ENCODE peak calls at places on chromosomes 6 and 20, in eight cellular contexts. V, X, K, T, Z, H, C and N are unnamed samples. For H3K9me3 and H3K36me3, the result is how much of the 10 kb centered on the place peaks cover.

GRCh38 chr20:8853805-8854338 is 215.0 kb upstream of the PLCB4 start:
- DNase-seq in C (peak), H (no peak), Z (no peak), V (peak), X (peak), K (peak), T (no peak), N (peak)

GRCh38 chr6:131182991-131183425 is 47.7 kb downstream of the AKAP7 start:
- DNase-seq in C (peak), X (peak), K (peak), V (no peak), Z (no peak), H (no peak), T (no peak), N (peak)

GRCh38 chr6:47512872-47513271 is 35.3 kb downstream of the CD2AP start:
- DNase-seq in X (no peak), C (no peak), T (no peak), K (no peak), V (no peak), H (no peak), Z (no peak), N (no peak)

GRCh38 chr20:50048420-50049166 is 64.4 kb downstream of the UBE2V1 start:
- DNase-seq in H (peak), X (no peak), Z (no peak), V (no peak), K (no peak), C (no peak), T (no peak), N (peak)

GRCh38 chr6:54598787-54599309 is 247.7 kb upstream of the FAM83B start:
- DNase-seq in T (no peak), V (no peak), Z (no peak), X (peak), C (no peak), K (peak), H (no peak), N (peak)

GRCh38 chr20:54343073-54343472 is 132.3 kb upstream of the DOK5 start:
- DNase-seq in C (no peak), Z (no peak), V (no peak), T (no peak), X (no peak), H (no peak), K (no peak), N (no peak)

GRCh38 chr20:25148181-25148981 is 47.1 kb upstream of the ENTPD6 start:
- DNase-seq in Z (peak), T (peak), K (peak), H (peak), C (peak), X (peak), V (no peak), N (peak)

GRCh38 chr6:50826037-50826761 is 7.5 kb downstream of the TFAP2B start:
- DNase-seq in C (no peak), K (no peak), Z (no peak), V (no peak), X (no peak), H (no peak), T (no peak), N (no peak)

GRCh38 chr6:111805511-111806181 is 67.6 kb downstream of the FYN start:
- DNase-seq in T (no peak), Z (no peak), V (no peak), X (no peak), K (peak), C (no peak), H (no peak), N (no peak)

GRCh38 chr20:56440346-56441007 is 27.9 kb upstream of the RTF2 start:
- DNase-seq in H (no peak), C (no peak), T (no peak), X (no peak), K (no peak), V (no peak), Z (no peak), N (no peak)

GRCh38 chr6:17098538-17098937 is 3.3 kb upstream of the STMND1 start:
- DNase-seq in K (peak), V (no peak), Z (no peak), T (no peak), X (no peak), C (peak), H (no peak), N (no peak)

GRCh38 chr6:134282816-134283215 is 35.1 kb downstream of the SGK1 start:
- DNase-seq in T (no peak), C (no peak), Z (no peak), K (peak), V (no peak), H (no peak), X (no peak), N (peak)

GRCh38 chr20:57384953-57385761 is 6.0 kb upstream of the RBM38 start:
- DNase-seq in C (no peak), H (no peak), T (no peak), X (no peak), V (no peak), K (no peak), Z (no peak), N (no peak)

GRCh38 chr6:63624091-63624490 is 11.5 kb upstream of the PHF3 start:
- DNase-seq in V (no peak), T (no peak), C (peak), X (no peak), K (no peak), Z (no peak), H (no peak), N (no peak)

GRCh38 chr20:63051911-63052310 is 45.1 kb upstream of the BHLHE23 start:
- DNase-seq in Z (no peak), V (no peak), T (peak), K (no peak), C (no peak), X (no peak), H (peak), N (no peak)

GRCh38 chr6:106608080-106608668 is 21.1 kb downstream of the RTN4IP1 start:
- DNase-seq in Z (no peak), V (no peak), X (peak), T (no peak), C (peak), H (no peak), K (peak), N (peak)

GRCh38 chr6:150212745-150213144 is 69.9 kb downstream of the PPP1R14C start:
- DNase-seq in H (no peak), C (no peak), Z (no peak), T (no peak), K (no peak), X (no peak), V (no peak), N (no peak)

DNA sequence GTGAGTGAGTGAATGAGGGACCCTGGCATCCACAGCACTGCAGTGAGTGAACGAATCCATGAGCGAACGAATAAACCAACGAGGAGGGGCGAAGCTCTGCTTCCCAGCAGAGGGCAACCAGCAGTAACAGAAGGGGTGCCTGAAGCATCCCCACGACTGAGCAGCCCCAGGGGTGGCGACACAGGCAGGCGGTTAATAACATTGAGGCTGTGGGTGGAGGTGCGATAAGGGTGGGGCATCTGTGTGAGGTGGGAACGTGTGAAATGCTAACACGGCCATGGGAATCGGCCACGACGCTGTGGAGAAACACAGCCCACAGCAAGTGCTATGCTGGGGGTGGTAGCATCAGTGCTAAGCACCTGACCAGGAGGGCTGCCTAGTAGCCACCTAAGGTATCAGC is 75.9 kb downstream of the TAF4 start:
- DNase-seq in X (no peak), V (no peak), Z (no peak), K (no peak), T (no peak), H (no peak), C (no peak), N (no peak)
- H3K9me3 ChIP-seq in X (under half), V (under half), Z (under half), K (under half), T (under half), H (under half), C (under half), N (under half)

GRCh38 chr6:160267102-160267501 is 8.5 kb upstream of the SLC22A2 start:
- DNase-seq in V (no peak), K (no peak), T (no peak), H (no peak), X (no peak), Z (no peak), C (no peak), N (no peak)

GRCh38 chr6:160269122-160269521 is 10.5 kb upstream of the SLC22A2 start:
- DNase-seq in V (no peak), H (no peak), C (no peak), X (no peak), T (no peak), Z (no peak), K (no peak), N (no peak)

GRCh38 chr6:160263214-160263939 is 4.8 kb upstream of the SLC22A2 start:
- DNase-seq in H (no peak), X (no peak), V (no peak), Z (no peak), K (no peak), C (no peak), T (no peak), N (no peak)

GRCh38 chr6:160264213-160264612 is 5.6 kb upstream of the SLC22A2 start:
- DNase-seq in X (no peak), C (no peak), H (no peak), Z (no peak), V (no peak), K (no peak), T (no peak), N (no peak)

GRCh38 chr6:160265869-160266476 is 7.4 kb upstream of the SLC22A2 start:
- DNase-seq in H (no peak), C (no peak), K (no peak), X (no peak), Z (no peak), T (no peak), V (no peak), N (no peak)
- H3K36me3 ChIP-seq in H (under half), C (under half), K (under half), X (under half), Z (under half), T (under half), V (under half), N (under half)

DNA sequence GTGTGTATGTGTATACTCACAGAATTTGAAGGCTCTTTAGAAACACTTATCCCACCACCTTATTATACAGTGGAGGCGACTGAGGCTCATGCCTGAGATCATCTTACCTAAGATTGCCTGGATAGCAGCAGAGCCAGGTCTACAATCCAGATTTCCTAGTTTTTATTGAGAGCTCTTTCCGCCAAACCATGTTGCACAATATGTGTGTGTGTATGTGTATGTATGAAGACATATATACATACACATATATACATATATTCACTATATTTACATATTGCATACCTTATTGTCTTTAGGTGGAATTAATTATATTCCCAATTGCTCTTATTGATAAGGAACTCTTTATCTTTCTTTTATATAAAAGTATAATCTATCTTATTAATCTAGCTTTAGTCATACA is 130.6 kb downstream of the AFG1L start:
- DNase-seq in T (no peak), Z (no peak), H (no peak), X (no peak), K (no peak), V (no peak), C (no peak), N (no peak)
- H3K4me3 ChIP-seq in T (no peak), Z (no peak), H (no peak), X (no peak), K (no peak), V (no peak), C (no peak), N (no peak)

GRCh38 chr20:31474097-31474436 is 860 bp downstream of the DEFB124 start:
- DNase-seq in K (no peak), X (no peak), C (no peak), H (no peak), T (no peak), V (no peak), Z (no peak), N (no peak)
- H3K9me3 ChIP-seq in K (under half), X (under half), C (under half), H (under half), T (under half), V (under half), Z (under half), N (under half)